ENCODE peak calls at places on chromosomes 2 and 18, in five cellular contexts. K is T-helper 22 cell; D is effector memory CD8-positive, alpha-beta T cell; P is heart right ventricle; Z is stimulated activated CD8-positive, alpha-beta memory T cell treated with anti-CD3 and anti-CD28 coated beads, Interleukin-2, amount 100 ng/mL, for 48 hours. C is an unnamed sample.

GRCh38 chr18:27109403-27109802 is 75.7 kb downstream of the CHST9 start:
- DNase-seq in K (no peak), D (no peak), P (no peak), Z (no peak), C (no peak)

GRCh38 chr2:176725873-176726645 is 456.8 kb downstream of the MTX2 start:
- DNase-seq in K (no peak), D (no peak), P (no peak), Z (no peak), C (no peak)

GRCh38 chr2:232623768-232624553 is 9.4 kb upstream of the EFHD1 start:
- DNase-seq in K (no peak), D (no peak), P (no peak), Z (no peak), C (peak; percentile 47)

GRCh38 chr2:10097352-10098148 is 17.3 kb upstream of the CYS1 start:
- DNase-seq in K (no peak), D (peak; percentile 28), P (peak; percentile 69), Z (no peak), C (peak; percentile 92)

GRCh38 chr2:45675130-45675812 is 23.8 kb downstream of the PRKCE start:
- DNase-seq in K (no peak), D (no peak), P (peak; percentile 32), Z (no peak), C (no peak)

GRCh38 chr18:11037841-11038240 is 111.5 kb downstream of the PIEZO2 start:
- DNase-seq in K (no peak), D (no peak), P (no peak), Z (no peak), C (no peak)

GRCh38 chr18:48111547-48111946 is 181.1 kb upstream of the SMAD2 start:
- DNase-seq in K (no peak), D (no peak), P (no peak), Z (no peak), C (no peak)

GRCh38 chr2:189763908-189764661 is 1.5 kb upstream of the OSGEPL1 start:
- DNase-seq in K (no peak), D (no peak), P (no peak), Z (no peak), C (no peak)

GRCh38 chr2:30234180-30234971 is 3.0 kb downstream of the LBH start:
- DNase-seq in K (no peak), D (no peak), P (no peak), Z (no peak), C (no peak)

GRCh38 chr2:224023188-224023587 is 15.9 kb downstream of the SERPINE2 start:
- DNase-seq in K (no peak), D (no peak), P (no peak), Z (no peak), C (no peak)

GRCh38 chr2:48439102-48439501 is 90.9 kb upstream of the STON1 start:
- DNase-seq in K (no peak), D (no peak), P (no peak), Z (no peak), C (no peak)

GRCh38 chr2:232229917-232230310 is 148.6 kb upstream of the ALPP start:
- DNase-seq in K (no peak), D (no peak), P (no peak), Z (no peak), C (no peak)

GRCh38 chr2:212736327-212736726 is 197.7 kb upstream of the ERBB4 start:
- DNase-seq in K (no peak), D (no peak), P (no peak), Z (no peak), C (no peak)

GRCh38 chr18:48300463-48300961 is 108.7 kb downstream of the ZBTB7C start:
- DNase-seq in K (no peak), D (no peak), P (no peak), Z (no peak), C (no peak)

GRCh38 chr2:197571622-197572271 is 55.9 kb downstream of the MOB4 start:
- DNase-seq in K (no peak), D (no peak), P (no peak), Z (no peak), C (no peak)

GRCh38 chr2:46257980-46258379 is 39.2 kb upstream of the EPAS1 start:
- DNase-seq in K (no peak), D (no peak), P (no peak), Z (no peak), C (no peak)

GRCh38 chr2:12612646-12613045 is 104.1 kb upstream of the TRIB2 start:
- DNase-seq in K (no peak), D (no peak), P (no peak), Z (no peak), C (no peak)

GRCh38 chr2:28296243-28296642 is 96.4 kb upstream of the FOSL2 start:
- DNase-seq in K (no peak), D (no peak), P (no peak), Z (no peak), C (no peak)

GRCh38 chr2:150846691-150847090 is 359.2 kb upstream of the RND3 start:
- DNase-seq in K (no peak), D (no peak), P (no peak), Z (no peak), C (no peak)

GRCh38 chr2:74887445-74887951 is 53.6 kb downstream of the HK2 start:
- DNase-seq in K (no peak), D (no peak), P (no peak), Z (no peak), C (no peak)

GRCh38 chr2:190618030-190618429 is 30.9 kb upstream of the NAB1 start:
- DNase-seq in K (no peak), D (no peak), P (no peak), Z (no peak), C (no peak)

GRCh38 chr18:67243799-67244587 is 272.5 kb downstream of the DSEL start:
- DNase-seq in K (no peak), D (no peak), P (no peak), Z (no peak), C (no peak)